ENCODE peak calls at places on chromosomes 4 and X, in four cellular contexts. F, C, R and L are unnamed samples.

GRCh38 chr4:121720109-121720508 is 23.3 kb upstream of the ANXA5 start:
- DNase-seq in C (no peak), R (no peak), F (no peak), L (no peak)

GRCh38 chr4:173334891-173335754 is 965 bp upstream of the HMGB2 start:
- DNase-seq in C (peak), R (no peak), F (peak), L (no peak)

GRCh38 chr4:100075056-100075455 is 115.2 kb downstream of the DDIT4L start:
- DNase-seq in C (no peak), R (no peak), F (no peak), L (no peak)

GRCh38 chrX:101787934-101788333 is 128.3 kb upstream of the ARMCX2 start:
- DNase-seq in C (no peak), F (no peak), R (no peak), L (no peak)

GRCh38 chr4:1178300-1179088 is 6.1 kb upstream of the SPON2 start:
- DNase-seq in R (no peak), F (no peak), C (no peak), L (no peak)

GRCh38 chr4:158446106-158446505 is 75.6 kb upstream of the RXFP1 start:
- DNase-seq in R (no peak), F (no peak), C (no peak), L (no peak)

GRCh38 chr4:119736559-119736958 is 108.0 kb upstream of the PDE5A start:
- DNase-seq in R (no peak), C (no peak), F (no peak), L (no peak)

GRCh38 chrX:10079155-10079711 is 77.5 kb upstream of the CLCN4 start:
- DNase-seq in R (no peak), C (no peak), F (no peak), L (no peak)

GRCh38 chrX:34557733-34558132 is 99.4 kb downstream of the TMEM47 start:
- DNase-seq in C (no peak), R (no peak), F (no peak), L (no peak)

GRCh38 chrX:21375795-21376069 is 1.5 kb downstream of the CNKSR2 start:
- DNase-seq in R (no peak), F (no peak), C (no peak), L (no peak)

GRCh38 chrX:76428243-76429130 is 977 bp downstream of the MAGEE1 start:
- DNase-seq in F (peak), R (peak), C (peak), L (no peak)

GRCh38 chrX:140092121-140092520 is 126.8 kb upstream of the CXorf66 start:
- DNase-seq in F (no peak), C (no peak), R (no peak), L (no peak)

GRCh38 chr4:56656346-56656643 is 24.8 kb downstream of the HOPX start:
- DNase-seq in R (no peak), F (no peak), C (no peak), L (no peak)

GRCh38 chrX:40646489-40647306 is 663 bp downstream of the CXorf38 start:
- DNase-seq in F (peak), R (no peak), C (no peak), L (no peak)

DNA sequence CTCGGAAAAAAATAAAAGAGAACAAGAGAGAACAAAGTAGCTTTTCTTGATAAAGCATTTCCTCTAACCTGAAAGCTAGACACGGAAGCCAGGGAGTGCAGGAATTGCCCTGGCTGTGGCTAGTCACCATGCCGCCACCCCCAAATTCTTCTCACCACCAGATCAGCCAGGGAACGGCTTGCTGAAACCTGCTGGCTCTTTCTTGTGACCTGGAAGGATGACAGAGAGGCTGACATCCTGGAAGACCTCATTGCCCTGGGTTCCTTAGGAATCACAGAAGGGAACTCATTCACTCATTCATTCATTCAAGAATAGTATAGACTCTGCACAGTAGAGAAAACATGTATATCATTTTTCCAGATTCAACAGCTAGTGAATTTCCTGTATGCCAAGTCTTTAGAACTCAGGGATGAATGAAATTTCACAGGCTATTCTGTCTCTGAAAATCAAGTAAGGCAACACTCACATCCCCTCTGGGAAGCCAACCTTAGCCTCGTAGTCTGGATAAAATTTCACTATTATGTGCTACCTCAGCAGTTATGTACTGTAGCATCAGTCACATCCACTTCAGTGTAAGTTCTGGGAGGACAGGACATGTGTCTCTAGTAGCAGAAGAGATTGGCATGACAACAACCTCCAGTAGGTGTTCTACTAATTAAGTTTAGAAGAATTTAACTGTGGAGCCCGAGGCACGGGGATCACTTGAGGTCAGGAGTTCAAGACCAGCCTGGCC is 42.2 kb upstream of the HS3ST1 start:
- DNase-seq in R (no peak), F (no peak), C (no peak), L (no peak)
- H3K27ac ChIP-seq in R (peak), F (no peak), C (peak), L (no peak)

DNA sequence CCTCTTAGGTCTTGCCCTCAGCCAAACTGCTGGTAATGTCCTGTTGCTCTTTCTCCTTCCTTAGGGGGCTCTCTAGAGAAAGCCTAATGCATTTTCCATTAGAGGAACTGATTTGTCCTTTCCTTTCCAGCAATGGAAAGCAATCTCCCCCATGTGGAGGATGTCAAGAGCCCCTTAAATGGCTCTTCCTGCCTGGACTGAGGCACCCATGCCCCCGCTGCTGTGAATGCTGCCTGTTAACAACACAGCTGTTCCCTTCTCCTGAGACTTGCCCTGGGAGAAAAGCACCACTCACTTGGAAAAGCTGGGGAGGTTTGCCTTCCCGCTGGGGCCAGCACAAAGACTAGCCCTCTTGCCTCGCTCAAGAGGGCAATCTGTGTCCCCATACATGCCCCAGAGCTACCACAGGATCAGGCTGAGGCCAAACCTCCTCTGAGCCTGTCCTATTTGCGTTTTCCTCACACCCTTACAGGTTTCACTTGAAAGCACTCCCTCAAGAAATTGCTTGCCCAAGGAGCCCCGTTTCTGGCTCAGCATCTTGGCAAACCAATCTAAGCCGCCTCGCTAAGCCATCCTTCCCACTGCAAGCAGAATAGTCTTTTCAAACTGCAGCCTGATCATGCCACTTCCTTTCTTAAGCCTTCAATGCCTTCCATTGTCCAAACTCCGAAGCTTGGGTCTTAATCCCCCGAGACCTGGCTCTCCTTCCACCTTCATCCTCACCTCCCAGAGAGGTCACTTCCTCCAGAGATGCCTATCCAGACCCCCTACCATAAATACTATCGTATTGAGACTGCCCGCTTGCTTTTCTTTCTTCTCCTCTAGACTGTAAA is 23.2 kb upstream of the SMIM20 start:
- DNase-seq in F (no peak), C (no peak), R (no peak), L (peak)
- H3K27ac ChIP-seq in F (no peak), C (no peak), R (no peak), L (peak)

GRCh38 chr4:38111024-38111423 is 150.8 kb downstream of the PTTG2 start:
- DNase-seq in C (no peak), F (no peak), R (no peak), L (no peak)
- H3K27ac ChIP-seq in C (no peak), F (no peak), R (no peak), L (no peak)

GRCh38 chrX:17380221-17380620 is 5.2 kb downstream of the NHS start:
- DNase-seq in R (no peak), C (no peak), F (no peak), L (no peak)
- H3K27ac ChIP-seq in R (no peak), C (no peak), F (no peak), L (no peak)

GRCh38 chr4:25313194-25313895 is 771 bp downstream of the ZCCHC4 start:
- DNase-seq in R (no peak), C (no peak), F (no peak), L (no peak)
- H3K27ac ChIP-seq in R (peak), C (peak), F (peak), L (peak)

DNA sequence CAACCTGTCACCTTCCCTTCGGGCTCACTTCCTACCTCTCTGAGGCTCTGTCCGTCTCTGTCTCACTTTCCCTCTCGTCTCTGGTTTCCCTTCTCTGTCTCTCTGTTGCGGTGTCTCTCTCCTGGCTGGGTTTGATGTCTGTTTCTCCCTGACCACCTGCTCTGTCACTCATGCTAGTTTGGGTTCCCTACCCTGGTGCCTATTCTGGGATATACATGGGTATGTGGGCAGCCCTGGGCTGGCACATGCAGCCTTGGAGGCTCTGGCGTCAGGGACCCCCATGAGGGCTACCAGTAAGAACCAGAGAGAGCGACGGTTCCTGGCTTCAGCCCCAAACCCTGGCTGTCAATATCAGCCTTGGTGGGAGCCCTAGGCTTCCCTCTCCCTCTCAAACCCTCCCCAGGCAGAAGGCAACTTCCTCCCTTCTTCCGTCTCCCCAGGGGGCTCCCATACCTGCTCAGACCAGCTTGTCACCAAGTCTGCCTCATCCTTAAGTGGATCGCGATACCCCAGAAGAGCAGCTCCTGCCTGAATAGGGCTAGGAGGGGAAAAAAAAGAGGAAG is 314 bp downstream of the DNASE1L1 start:
- DNase-seq in R (no peak), F (no peak), C (no peak), L (no peak)
- H3K27ac ChIP-seq in R (no peak), F (peak), C (no peak), L (no peak)

GRCh38 chrX:118596428-118596827 is 100.8 kb downstream of the DOCK11 start:
- DNase-seq in F (no peak), R (no peak), C (no peak), L (no peak)
- H3K27ac ChIP-seq in F (no peak), R (no peak), C (no peak), L (no peak)

DNA sequence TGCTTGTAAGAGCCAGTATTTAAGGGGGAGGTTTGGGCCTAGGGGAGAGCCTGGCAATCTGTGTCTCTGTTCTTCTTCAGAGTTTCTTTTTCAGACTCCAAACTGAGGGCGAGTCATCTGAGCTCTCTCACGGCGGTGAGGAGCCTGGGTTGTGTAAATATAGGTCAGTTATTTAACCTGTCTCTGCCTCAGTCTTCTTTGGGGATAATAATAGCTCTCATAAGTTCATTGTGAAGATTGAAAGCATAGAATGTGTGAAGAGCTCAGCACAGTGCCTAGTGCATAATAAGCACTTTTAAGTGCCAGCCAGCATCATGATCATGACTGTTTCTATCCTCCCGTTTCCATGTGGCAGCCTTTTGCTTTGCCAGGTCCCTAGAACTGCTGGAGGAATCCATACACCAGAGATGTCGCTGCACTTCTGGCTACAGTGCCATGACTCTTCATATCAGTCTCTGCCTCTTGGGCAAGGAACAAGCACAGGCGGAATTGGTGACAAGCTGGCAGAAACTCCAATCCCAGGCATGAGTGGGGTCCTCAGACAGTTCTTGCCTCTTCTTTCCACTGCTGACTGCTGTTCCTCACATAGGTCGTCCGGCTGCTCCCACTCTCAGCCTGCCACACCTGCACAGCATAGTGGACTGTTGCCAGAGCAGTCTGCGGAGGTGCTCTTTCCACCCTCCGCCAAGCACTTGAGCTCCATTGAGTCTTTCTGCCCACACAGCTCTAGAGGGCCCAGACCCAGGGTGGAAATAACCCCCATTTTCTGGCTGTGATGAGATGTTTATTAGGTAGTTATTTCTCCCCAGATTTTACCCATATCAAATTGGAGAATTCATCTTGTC is 103.7 kb upstream of the MAML3 start:
- DNase-seq in R (no peak), C (no peak), F (no peak), L (no peak)
- H3K27ac ChIP-seq in R (no peak), C (no peak), F (peak), L (no peak)

GRCh38 chr4:102612195-102612594 is 111.0 kb downstream of the NFKB1 start:
- DNase-seq in F (no peak), C (no peak), R (no peak), L (no peak)

GRCh38 chr4:102610476-102610875 is 109.3 kb downstream of the NFKB1 start:
- DNase-seq in C (no peak), R (no peak), F (no peak), L (no peak)

GRCh38 chr4:102614801-102615200 is 113.6 kb downstream of the NFKB1 start:
- DNase-seq in F (no peak), R (no peak), C (peak), L (no peak)

GRCh38 chr4:102610007-102610406 is 108.8 kb downstream of the NFKB1 start:
- DNase-seq in R (no peak), F (no peak), C (no peak), L (no peak)

DNA sequence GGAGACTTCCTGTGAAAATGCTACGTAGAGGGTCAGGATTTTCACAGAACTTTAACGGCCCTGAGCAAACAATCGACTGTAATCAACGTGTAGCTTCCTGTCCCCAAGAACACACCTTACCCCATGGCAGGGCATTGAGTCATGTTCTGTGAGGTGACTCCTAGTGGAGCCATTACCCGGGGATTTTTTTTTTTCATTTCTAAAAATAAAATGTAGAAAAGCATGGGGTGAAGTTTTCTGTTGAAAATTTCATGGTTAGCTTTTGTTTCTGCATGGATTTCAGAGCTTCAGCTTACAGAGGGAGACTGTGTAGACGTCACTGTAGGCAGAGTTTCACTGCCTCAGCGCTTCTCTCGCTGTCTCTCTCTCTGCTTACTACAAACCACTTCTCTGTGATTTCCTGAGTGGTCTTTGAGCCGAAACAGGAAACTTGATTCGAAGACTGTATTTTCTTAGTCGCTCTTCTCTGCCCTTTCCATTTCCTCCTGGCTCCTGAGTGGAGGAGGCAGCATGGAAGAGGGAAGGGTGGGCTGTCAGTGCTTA is 111.7 kb downstream of the NFKB1 start:
- DNase-seq in C (peak), R (peak), F (no peak), L (no peak)
- H3K27ac ChIP-seq in C (peak), R (peak), F (no peak), L (no peak)